ENCODE peak calls at places on chromosomes 3 and 15, in ten cellular contexts. W is amygdala; M is activated T-helper 2 cell treated with anti-CD3 and anti-CD28 coated beads, Interferon-gamma antibody, Interleukin-2, Interleukin-4, amounts not matched to agents 10 μg/mL and 5 μg/mL and 100 μg/mL, durations not matched to agents 14 hours and 24 hours and 36 hours; N is NCI-H1417; Q is HL-60; V is GM12865; Y is MM.1S; P is HFF-Myc; L is iris pigment epithelial cell; I is H54. Z is an unnamed sample.

GRCh38 chr15:51973220-51973619 is 1.6 kb upstream of the LEO1 start:
- DNase-seq in L (no peak), Y (no peak), I (no peak), P (no peak), M (no peak), Q (no peak), N (no peak), W (no peak), V (no peak), Z (no peak)

GRCh38 chr3:105513886-105514285 is 147.2 kb downstream of the ALCAM start:
- DNase-seq in V (no peak), Q (no peak), N (no peak), W (no peak), I (no peak), Y (no peak), P (no peak), L (peak), M (no peak), Z (no peak)

GRCh38 chr3:197501496-197501878 is 54.3 kb downstream of the BDH1 start:
- DNase-seq in V (peak), L (peak), M (no peak), W (no peak), N (peak), Q (peak), Y (no peak), I (no peak), P (no peak), Z (no peak)

GRCh38 chr3:39208463-39209055 is 16.2 kb upstream of the XIRP1 start:
- DNase-seq in Q (peak), V (peak), P (peak), W (peak), L (peak), I (no peak), M (no peak), N (no peak), Y (peak), Z (peak)

GRCh38 chr3:23664459-23664858 is 141.3 kb upstream of the UBE2E1 start:
- DNase-seq in V (no peak), Q (no peak), W (no peak), N (no peak), Y (no peak), I (no peak), P (no peak), L (no peak), M (no peak), Z (no peak)

GRCh38 chr3:130649061-130649654 is 97.5 kb downstream of the PIK3R4 start:
- DNase-seq in M (no peak), P (no peak), I (no peak), V (no peak), L (no peak), Q (no peak), W (no peak), Y (no peak), N (no peak), Z (no peak)

GRCh38 chr3:180351601-180352000 is 250.4 kb upstream of the TTC14 start:
- DNase-seq in N (no peak), Y (no peak), P (no peak), L (no peak), Q (no peak), V (no peak), M (no peak), I (no peak), W (no peak), Z (no peak)

GRCh38 chr3:126454799-126455198 is 20.9 kb downstream of the ZXDC start:
- DNase-seq in W (no peak), V (no peak), I (no peak), M (no peak), Q (no peak), P (no peak), N (no peak), Y (no peak), L (no peak), Z (no peak)

GRCh38 chr3:182810574-182811268 is 17.4 kb downstream of the ATP11B start:
- DNase-seq in L (peak), I (no peak), Q (no peak), V (no peak), W (no peak), M (no peak), Y (no peak), P (no peak), N (no peak), Z (no peak)

GRCh38 chr3:186598108-186598784 is 14.6 kb upstream of the AHSG start:
- DNase-seq in L (peak), M (no peak), V (no peak), P (no peak), Q (no peak), N (no peak), Y (no peak), W (no peak), I (no peak), Z (no peak)